ENCODE peak calls at places on chromosomes 16 and 17, in five cellular contexts. One of them, this sample, is unnamed.

GRCh38 chr17:38869647-38870258 is at the start of gene LASP1:
- DNase-seq in stomach: peak
- DNase-seq in PC-3: peak
- DNase-seq in osteoblast: peak
- DNase-seq in heart left ventricle: peak
- DNase-seq in this sample: peak

GRCh38 chr17:50631908-50632571 is 2.6 kb upstream of the ABCC3 start:
- DNase-seq in stomach: no peak
- DNase-seq in PC-3: peak
- DNase-seq in osteoblast: peak
- DNase-seq in heart left ventricle: no peak
- DNase-seq in this sample: no peak

GRCh38 chr16:25155553-25156460 is 44.3 kb downstream of the LCMT1 start:
- DNase-seq in stomach: no peak
- DNase-seq in PC-3: no peak
- DNase-seq in osteoblast: peak
- DNase-seq in heart left ventricle: no peak
- DNase-seq in this sample: no peak

GRCh38 chr17:83150369-83151055 is 71.1 kb downstream of the METRNL start:
- DNase-seq in stomach: no peak
- DNase-seq in PC-3: no peak
- DNase-seq in osteoblast: no peak
- DNase-seq in heart left ventricle: no peak
- DNase-seq in this sample: no peak

GRCh38 chr16:84683691-84684591 is 15.9 kb upstream of the USP10 start:
- DNase-seq in stomach: no peak
- DNase-seq in PC-3: no peak
- DNase-seq in osteoblast: no peak
- DNase-seq in heart left ventricle: no peak
- DNase-seq in this sample: no peak

GRCh38 chr16:88339926-88340754 is 42.6 kb upstream of the ZNF469 start:
- DNase-seq in stomach: no peak
- DNase-seq in PC-3: peak
- DNase-seq in osteoblast: peak
- DNase-seq in heart left ventricle: no peak
- DNase-seq in this sample: no peak

GRCh38 chr16:56189990-56190902 is 1.0 kb upstream of the GNAO1 start:
- DNase-seq in stomach: no peak
- DNase-seq in PC-3: no peak
- DNase-seq in osteoblast: peak
- DNase-seq in heart left ventricle: no peak
- DNase-seq in this sample: no peak

GRCh38 chr17:7060165-7060890 is 16.4 kb upstream of the SLC16A11 start:
- DNase-seq in stomach: peak
- DNase-seq in PC-3: peak
- DNase-seq in osteoblast: peak
- DNase-seq in heart left ventricle: no peak
- DNase-seq in this sample: peak

GRCh38 chr17:74663566-74663965 is 40.0 kb upstream of the CD300E start:
- DNase-seq in stomach: no peak
- DNase-seq in PC-3: no peak
- DNase-seq in osteoblast: no peak
- DNase-seq in heart left ventricle: no peak
- DNase-seq in this sample: no peak

GRCh38 chr16:86410529-86410928 is 99.8 kb upstream of the FOXF1 start:
- DNase-seq in stomach: no peak
- DNase-seq in PC-3: no peak
- DNase-seq in osteoblast: no peak
- DNase-seq in heart left ventricle: no peak
- DNase-seq in this sample: no peak

GRCh38 chr17:76727745-76728456 is 1.3 kb downstream of the METTL23 start:
- DNase-seq in stomach: no peak
- DNase-seq in PC-3: no peak
- DNase-seq in osteoblast: no peak
- DNase-seq in heart left ventricle: no peak
- DNase-seq in this sample: no peak

GRCh38 chr16:21100447-21100846 is 50.2 kb downstream of the DNAH3 start:
- DNase-seq in stomach: no peak
- DNase-seq in PC-3: peak
- DNase-seq in osteoblast: peak
- DNase-seq in heart left ventricle: no peak
- DNase-seq in this sample: peak

GRCh38 chr16:52191533-52192134 is 355.3 kb downstream of the TOX3 start:
- DNase-seq in stomach: peak
- DNase-seq in PC-3: peak
- DNase-seq in osteoblast: peak
- DNase-seq in heart left ventricle: peak
- DNase-seq in this sample: peak

GRCh38 chr17:68584904-68585303 is 16.3 kb downstream of the FAM20A start:
- DNase-seq in stomach: no peak
- DNase-seq in PC-3: no peak
- DNase-seq in osteoblast: no peak
- DNase-seq in heart left ventricle: no peak
- DNase-seq in this sample: no peak

GRCh38 chr17:49547566-49547965 is 28.1 kb upstream of the NXPH3 start:
- DNase-seq in stomach: no peak
- DNase-seq in PC-3: no peak
- DNase-seq in osteoblast: peak
- DNase-seq in heart left ventricle: no peak
- DNase-seq in this sample: no peak

GRCh38 chr16:54591816-54592246 is 305.2 kb upstream of the IRX3 start:
- DNase-seq in stomach: no peak
- DNase-seq in PC-3: no peak
- DNase-seq in osteoblast: peak
- DNase-seq in heart left ventricle: no peak
- DNase-seq in this sample: no peak

GRCh38 chr16:30541502-30542329 is 7.1 kb upstream of the ZNF747 start:
- DNase-seq in stomach: peak
- DNase-seq in PC-3: peak
- DNase-seq in osteoblast: peak
- DNase-seq in heart left ventricle: no peak
- DNase-seq in this sample: no peak

GRCh38 chr16:80437707-80438106 is 103.1 kb upstream of the DYNLRB2 start:
- DNase-seq in stomach: no peak
- DNase-seq in PC-3: no peak
- DNase-seq in osteoblast: no peak
- DNase-seq in heart left ventricle: no peak
- DNase-seq in this sample: no peak

GRCh38 chr17:66964083-66964771 is at the start of gene CACNG4:
- DNase-seq in stomach: no peak
- DNase-seq in PC-3: no peak
- DNase-seq in osteoblast: peak
- DNase-seq in heart left ventricle: no peak
- DNase-seq in this sample: no peak

GRCh38 chr17:82283208-82283749 is 9.8 kb upstream of the CSNK1D start:
- DNase-seq in stomach: no peak
- DNase-seq in PC-3: peak
- DNase-seq in osteoblast: peak
- DNase-seq in heart left ventricle: no peak
- DNase-seq in this sample: peak

GRCh38 chr17:81930142-81931125 is 2.9 kb upstream of the MAFG start:
- DNase-seq in stomach: no peak
- DNase-seq in PC-3: peak
- DNase-seq in osteoblast: peak
- DNase-seq in heart left ventricle: no peak
- DNase-seq in this sample: no peak

GRCh38 chr17:78142113-78142861 is 3.9 kb upstream of the C17orf99 start:
- DNase-seq in stomach: peak
- DNase-seq in PC-3: peak
- DNase-seq in osteoblast: peak
- DNase-seq in heart left ventricle: no peak
- DNase-seq in this sample: peak

GRCh38 chr16:2035431-2036199 is 8.9 kb downstream of the NHERF2 start:
- DNase-seq in stomach: peak
- DNase-seq in PC-3: peak
- DNase-seq in osteoblast: peak
- DNase-seq in heart left ventricle: peak
- DNase-seq in this sample: no peak

GRCh38 chr16:87002717-87003413 is 314.3 kb downstream of the C16orf95 start:
- DNase-seq in stomach: no peak
- DNase-seq in PC-3: no peak
- DNase-seq in osteoblast: peak
- DNase-seq in heart left ventricle: no peak
- DNase-seq in this sample: no peak

GRCh38 chr16:85465328-85466307 is 147.5 kb upstream of the GSE1 start:
- DNase-seq in stomach: no peak
- DNase-seq in PC-3: peak
- DNase-seq in osteoblast: peak
- DNase-seq in heart left ventricle: peak
- DNase-seq in this sample: no peak

GRCh38 chr16:49590166-49590871 is 216.7 kb downstream of the C16orf78 start:
- DNase-seq in stomach: peak
- DNase-seq in PC-3: no peak
- DNase-seq in osteoblast: peak
- DNase-seq in heart left ventricle: no peak
- DNase-seq in this sample: no peak

DNA sequence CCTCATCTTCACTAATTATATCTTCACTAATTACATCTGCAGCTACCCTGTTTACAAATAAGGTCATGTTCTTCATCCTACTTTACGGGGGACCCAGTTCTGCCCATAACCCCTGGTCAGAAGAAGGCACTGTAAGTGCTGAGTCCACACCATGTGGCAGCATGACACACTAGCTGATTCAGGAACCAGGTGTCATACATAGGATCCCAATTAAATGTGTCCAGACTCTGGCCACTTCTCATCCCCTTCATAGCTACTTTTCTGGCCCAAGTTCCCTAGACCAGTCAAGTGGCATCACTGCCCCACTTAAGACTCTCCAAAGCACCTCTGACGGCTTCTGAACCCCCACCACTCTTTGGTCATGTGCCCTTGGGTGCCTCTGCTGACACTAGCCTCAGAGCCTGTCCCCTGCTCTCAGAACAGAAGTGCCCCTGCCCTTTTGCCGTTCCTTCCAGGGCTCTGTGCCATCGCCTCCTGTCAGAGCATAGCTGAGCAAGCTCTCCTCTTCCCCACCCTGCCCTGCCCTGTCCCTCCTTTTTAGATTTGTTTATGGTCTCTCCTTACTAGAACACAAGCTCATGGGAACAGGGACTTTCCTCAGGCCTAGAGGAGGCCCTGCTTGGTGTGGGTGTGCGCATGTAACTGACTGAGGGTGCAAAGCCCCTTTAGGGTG is 61.1 kb downstream of the B9D1 start:
- DNase-seq in stomach: no peak
- DNase-seq in PC-3: no peak
- DNase-seq in osteoblast: peak
- DNase-seq in heart left ventricle: no peak
- DNase-seq in this sample: no peak
- H3K27ac ChIP-seq in stomach: no peak
- H3K27ac ChIP-seq in PC-3: no peak
- H3K27ac ChIP-seq in osteoblast: no peak
- H3K27ac ChIP-seq in heart left ventricle: no peak
- H3K27ac ChIP-seq in this sample: peak

GRCh38 chr17:17494499-17495447 is 1.4 kb downstream of the RASD1 start:
- DNase-seq in stomach: peak
- DNase-seq in PC-3: peak
- DNase-seq in osteoblast: peak
- DNase-seq in heart left ventricle: peak
- DNase-seq in this sample: no peak
- TF ChIP-seq CTCF in stomach: no peak
- TF ChIP-seq CTCF in PC-3: peak
- TF ChIP-seq CTCF in osteoblast: no peak
- TF ChIP-seq CTCF in heart left ventricle: no peak
- TF ChIP-seq CTCF in this sample: no peak

DNA sequence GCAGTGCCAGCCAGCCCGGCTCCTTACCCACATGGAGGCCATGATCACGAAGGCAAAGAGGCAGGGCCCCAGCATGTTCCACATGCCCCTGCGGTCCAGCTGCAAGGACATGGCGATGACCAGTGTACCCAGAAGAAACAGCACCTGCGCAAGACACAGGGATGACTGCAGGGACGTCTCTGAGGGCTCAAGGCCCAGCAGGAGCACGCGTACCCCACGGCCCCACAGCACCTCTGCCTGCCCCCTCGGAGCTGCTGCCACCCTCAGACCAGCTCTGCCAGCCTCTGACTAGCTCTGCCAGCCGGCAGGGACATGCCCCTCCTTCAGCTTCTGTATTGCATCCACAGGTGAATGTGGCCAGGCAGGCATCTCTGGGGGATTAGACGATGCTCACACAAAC is 2.2 kb upstream of the MRPL28 start:
- DNase-seq in stomach: no peak
- DNase-seq in PC-3: no peak
- DNase-seq in osteoblast: peak
- DNase-seq in heart left ventricle: no peak
- DNase-seq in this sample: no peak
- H3K27ac ChIP-seq in stomach: no peak
- H3K27ac ChIP-seq in PC-3: no peak
- H3K27ac ChIP-seq in osteoblast: no peak
- H3K27ac ChIP-seq in heart left ventricle: no peak
- H3K27ac ChIP-seq in this sample: peak

GRCh38 chr16:46658925-46659324 is 30.1 kb downstream of the VPS35 start:
- DNase-seq in stomach: no peak
- DNase-seq in PC-3: no peak
- DNase-seq in osteoblast: no peak
- DNase-seq in heart left ventricle: peak
- DNase-seq in this sample: no peak
- TF ChIP-seq CTCF in stomach: no peak
- TF ChIP-seq CTCF in PC-3: no peak
- TF ChIP-seq CTCF in osteoblast: no peak
- TF ChIP-seq CTCF in heart left ventricle: no peak
- TF ChIP-seq CTCF in this sample: no peak

GRCh38 chr17:56601613-56602012 is 8.1 kb downstream of the NOG start:
- DNase-seq in stomach: no peak
- DNase-seq in PC-3: no peak
- DNase-seq in osteoblast: no peak
- DNase-seq in heart left ventricle: no peak
- DNase-seq in this sample: no peak
- H3K27ac ChIP-seq in stomach: no peak
- H3K27ac ChIP-seq in PC-3: no peak
- H3K27ac ChIP-seq in osteoblast: no peak
- H3K27ac ChIP-seq in heart left ventricle: no peak
- H3K27ac ChIP-seq in this sample: no peak

GRCh38 chr17:73645050-73645871 is 1.0 kb upstream of the SDK2 start:
- DNase-seq in stomach: peak
- DNase-seq in PC-3: no peak
- DNase-seq in osteoblast: peak
- DNase-seq in heart left ventricle: peak
- DNase-seq in this sample: peak
- TF ChIP-seq CTCF in stomach: no peak
- TF ChIP-seq CTCF in PC-3: no peak
- TF ChIP-seq CTCF in osteoblast: no peak
- TF ChIP-seq CTCF in heart left ventricle: no peak
- TF ChIP-seq CTCF in this sample: peak